ENCODE peak calls at places on chromosomes 7 and 10, in five cellular contexts. X is fibroblast of lung, J is MV-4-11, M is NCI-H2081, K is GDM1. U is an unnamed sample.

GRCh38 chr10:47277352-47278151 is 22.4 kb upstream of the GDF10 start:
- DNase-seq in X (no peak), J (no peak), M (no peak), K (peak), U (peak)

GRCh38 chr10:132163278-132163765 is 23.4 kb upstream of the DPYSL4 start:
- DNase-seq in X (no peak), J (peak), M (no peak), K (no peak), U (peak)

GRCh38 chr10:122407375-122408125 is 33.0 kb downstream of the PLEKHA1 start:
- DNase-seq in X (peak), J (no peak), M (no peak), K (no peak), U (peak)

GRCh38 chr7:505171-505570 is 14.5 kb downstream of the PDGFA start:
- DNase-seq in X (no peak), J (no peak), M (no peak), K (no peak), U (no peak)

GRCh38 chr7:151133266-151133985 is 34.1 kb downstream of the GBX1 start:
- DNase-seq in X (no peak), J (no peak), M (no peak), K (no peak), U (no peak)

GRCh38 chr10:124597677-124598165 is 136.1 kb downstream of the LHPP start:
- DNase-seq in X (no peak), J (no peak), M (no peak), K (no peak), U (no peak)

GRCh38 chr7:27169658-27170493 is 4.2 kb downstream of the HOXA10 start:
- DNase-seq in X (no peak), J (no peak), M (peak), K (peak), U (no peak)

GRCh38 chr7:139648617-139648932 is 125.1 kb downstream of the CLEC2L start:
- DNase-seq in X (no peak), J (no peak), M (no peak), K (no peak), U (no peak)

GRCh38 chr10:31977440-31978157 is 49.0 kb upstream of the ARHGAP12 start:
- DNase-seq in X (peak), J (peak), M (no peak), K (peak), U (no peak)

GRCh38 chr7:102009628-102010027 is 192.2 kb downstream of the CUX1 start:
- DNase-seq in X (peak), J (no peak), M (no peak), K (no peak), U (no peak)

GRCh38 chr7:106126170-106126938 is 14.2 kb upstream of the SYPL1 start:
- DNase-seq in X (peak), J (peak), M (no peak), K (peak), U (peak)

GRCh38 chr7:114138587-114138986 is 219.8 kb upstream of the PPP1R3A start:
- DNase-seq in X (no peak), J (no peak), M (no peak), K (no peak), U (no peak)

GRCh38 chr10:11724938-11725776 is 17.0 kb upstream of the ECHDC3 start:
- DNase-seq in X (peak), J (peak), M (no peak), K (peak), U (peak)

GRCh38 chr7:8177109-8177933 is 84.6 kb downstream of the ICA1 start:
- DNase-seq in X (no peak), J (peak), M (no peak), K (no peak), U (peak)

GRCh38 chr10:45235823-45236222 is 79.6 kb downstream of the OR13A1 start:
- DNase-seq in X (peak), J (no peak), M (no peak), K (no peak), U (no peak)

GRCh38 chr7:131670401-131670800 is 114.0 kb upstream of the PODXL start:
- DNase-seq in X (no peak), J (no peak), M (no peak), K (no peak), U (no peak)

GRCh38 chr7:86559096-86559495 is 84.6 kb upstream of the GRM3 start:
- DNase-seq in X (no peak), J (no peak), M (no peak), K (no peak), U (no peak)

GRCh38 chr7:122316467-122317394 is 12.2 kb upstream of the FEZF1 start:
- DNase-seq in X (no peak), J (no peak), M (no peak), K (no peak), U (no peak)

GRCh38 chr7:158280467-158281154 is 307.0 kb downstream of the PTPRN2 start:
- DNase-seq in X (no peak), J (no peak), M (no peak), K (no peak), U (no peak)

GRCh38 chr10:1290071-1290471 is 233.9 kb downstream of the WDR37 start:
- DNase-seq in X (no peak), J (no peak), M (no peak), K (no peak), U (no peak)

GRCh38 chr7:80885774-80886173 is 33.1 kb downstream of the SEMA3C start:
- DNase-seq in X (no peak), J (no peak), M (no peak), K (no peak), U (no peak)

GRCh38 chr7:2499719-2500430 is 19.7 kb upstream of the LFNG start:
- DNase-seq in X (no peak), J (no peak), M (no peak), K (no peak), U (no peak)

GRCh38 chr10:63633677-63634487 is 112.7 kb downstream of the REEP3 start:
- DNase-seq in X (peak), J (peak), M (peak), K (peak), U (no peak)

GRCh38 chr10:95655571-95656290 is 780 bp downstream of the ALDH18A1 start:
- DNase-seq in X (peak), J (peak), M (no peak), K (no peak), U (peak)

GRCh38 chr7:62361-63116 is 129.8 kb upstream of the FAM20C start:
- DNase-seq in X (no peak), J (no peak), M (no peak), K (no peak), U (no peak)

GRCh38 chr7:33965116-33965827 is 59.9 kb downstream of the BMPER start:
- DNase-seq in X (peak), J (no peak), M (no peak), K (no peak), U (no peak)

GRCh38 chr10:11643039-11643438 is 31.6 kb upstream of the USP6NL start:
- DNase-seq in X (no peak), J (no peak), M (no peak), K (no peak), U (no peak)

GRCh38 chr7:132614428-132615076 is 38.3 kb upstream of the PLXNA4 start:
- DNase-seq in X (peak), J (peak), M (no peak), K (peak), U (no peak)

GRCh38 chr7:154862153-154862791 is 140.7 kb downstream of the PAXIP1 start:
- DNase-seq in X (no peak), J (no peak), M (no peak), K (no peak), U (no peak)

GRCh38 chr7:64307254-64308018 is 6.3 kb upstream of the ZNF736 start:
- DNase-seq in X (peak), J (peak), M (peak), K (no peak), U (peak)

GRCh38 chr10:54496852-54497251 is 304.2 kb downstream of the PCDH15 start:
- DNase-seq in X (no peak), J (no peak), M (no peak), K (no peak), U (no peak)

GRCh38 chr7:24972166-24972477 is 7.9 kb downstream of the OSBPL3 start:
- DNase-seq in X (no peak), J (no peak), M (no peak), K (no peak), U (no peak)

GRCh38 chr7:50314778-50315177 is 10.3 kb downstream of the IKZF1 start:
- DNase-seq in X (no peak), J (no peak), M (no peak), K (no peak), U (no peak)

GRCh38 chr10:86334515-86335085 is 32.0 kb downstream of the GRID1 start:
- DNase-seq in X (no peak), J (no peak), M (peak), K (no peak), U (no peak)

GRCh38 chr7:27992092-27992491 is 188.5 kb downstream of the JAZF1 start:
- DNase-seq in X (peak), J (no peak), M (no peak), K (no peak), U (no peak)

GRCh38 chr10:132654121-132654571 is 116.6 kb downstream of the INPP5A start:
- DNase-seq in X (no peak), J (no peak), M (no peak), K (no peak), U (no peak)

GRCh38 chr7:103540986-103541385 is 95.0 kb upstream of the SLC26A5 start:
- DNase-seq in X (peak), J (no peak), M (no peak), K (no peak), U (no peak)

GRCh38 chr7:108659867-108660266 is 90.2 kb downstream of the DNAJB9 start:
- DNase-seq in X (no peak), J (no peak), M (no peak), K (no peak), U (no peak)